ENCODE peak calls at places on chromosomes 7 and 10, in six cellular contexts. I is NCI-H2081; W is activated CD8-positive, alpha-beta memory T cell treated with anti-CD3 and anti-CD28 coated beads for 4 hours; D is endodermal cell; V is H54; A is pancreas. N is an unnamed sample.

GRCh38 chr7:19275000-19275399 is 129.8 kb upstream of the FERD3L start:
- DNase-seq in V (no peak), D (no peak), W (no peak), A (no peak), I (no peak), N (no peak)

GRCh38 chr7:106152313-106152665 is 40.2 kb upstream of the SYPL1 start:
- DNase-seq in W (no peak), V (no peak), I (no peak), D (peak), A (no peak), N (no peak)

GRCh38 chr7:134056816-134057215 is 70.3 kb upstream of the LRGUK start:
- DNase-seq in V (no peak), W (no peak), D (no peak), I (no peak), A (no peak), N (no peak)

GRCh38 chr10:12534824-12535223 is 185.5 kb downstream of the CAMK1D start:
- DNase-seq in V (no peak), D (peak), A (no peak), W (no peak), I (no peak), N (no peak)

GRCh38 chr7:36086571-36086970 is 66.5 kb upstream of the EEPD1 start:
- DNase-seq in V (no peak), D (no peak), A (no peak), I (no peak), W (no peak), N (no peak)

GRCh38 chr7:111883241-111883640 is 320.9 kb upstream of the IMMP2L start:
- DNase-seq in D (no peak), W (no peak), V (no peak), I (no peak), A (no peak), N (no peak)

GRCh38 chr10:88990528-88991160 is at the start of gene FAS:
- DNase-seq in V (peak), W (peak), D (peak), I (peak), A (peak), N (no peak)

GRCh38 chr7:90788057-90788456 is 191.9 kb downstream of the CDK14 start:
- DNase-seq in W (no peak), A (no peak), V (no peak), I (no peak), D (peak), N (no peak)

GRCh38 chr10:133033742-133034048 is 54.0 kb upstream of the ADGRA1 start:
- DNase-seq in I (no peak), V (no peak), D (no peak), A (no peak), W (no peak), N (no peak)

GRCh38 chr7:80719261-80719660 is 80.8 kb downstream of the CD36 start:
- DNase-seq in V (no peak), D (no peak), W (no peak), I (no peak), A (no peak), N (no peak)

GRCh38 chr10:43322321-43322720 is 49.1 kb upstream of the FXYD4 start:
- DNase-seq in I (no peak), V (no peak), D (no peak), A (peak), W (no peak), N (no peak)

GRCh38 chr7:63044721-63045120 is 953.9 kb upstream of the ZNF722 start:
- DNase-seq in V (no peak), W (no peak), D (no peak), A (no peak), I (no peak), N (no peak)

GRCh38 chr7:128349121-128349825 is 5.6 kb upstream of the RBM28 start:
- DNase-seq in W (no peak), D (no peak), V (no peak), A (no peak), I (no peak), N (no peak)

GRCh38 chr7:80401708-80402107 is 110.2 kb downstream of the GNAT3 start:
- DNase-seq in W (no peak), V (no peak), D (no peak), I (no peak), A (no peak), N (no peak)

GRCh38 chr7:1510780-1511154 is 6.6 kb upstream of the INTS1 start:
- DNase-seq in W (no peak), V (no peak), D (no peak), I (no peak), A (no peak), N (no peak)

GRCh38 chr10:114995468-114995867 is 57.5 kb downstream of the TRUB1 start:
- DNase-seq in V (no peak), W (no peak), I (no peak), A (no peak), D (no peak), N (no peak)

GRCh38 chr7:97442-97841 is 94.9 kb upstream of the FAM20C start:
- DNase-seq in I (no peak), W (no peak), A (no peak), D (no peak), V (no peak), N (no peak)

GRCh38 chr7:42070068-42070467 is 166.9 kb downstream of the GLI3 start:
- DNase-seq in W (no peak), D (no peak), V (no peak), A (no peak), I (no peak), N (no peak)

GRCh38 chr10:32171213-32171612 is 115.0 kb upstream of the KIF5B start:
- DNase-seq in A (peak), V (no peak), I (no peak), W (no peak), D (no peak), N (no peak)

GRCh38 chr10:17703706-17704105 is 48.3 kb upstream of the TMEM236 start:
- DNase-seq in D (no peak), I (no peak), A (no peak), V (no peak), W (no peak), N (no peak)

GRCh38 chr7:104985259-104985617 is 28.8 kb upstream of the KMT2E start:
- DNase-seq in V (no peak), W (no peak), A (no peak), D (no peak), I (no peak), N (no peak)

GRCh38 chr7:31492086-31492485 is 21.8 kb upstream of the ITPRID1 start:
- DNase-seq in D (no peak), A (no peak), V (no peak), I (no peak), W (no peak), N (no peak)

GRCh38 chr10:88076027-88076880 is 212.8 kb downstream of the PTEN start:
- DNase-seq in D (no peak), I (no peak), A (no peak), V (no peak), W (no peak), N (peak)

GRCh38 chr10:14553434-14553833 is 221.3 kb downstream of the FAM107B start:
- DNase-seq in W (no peak), D (no peak), I (no peak), V (no peak), A (no peak), N (no peak)

GRCh38 chr10:103814626-103815370 is 40.6 kb downstream of the SH3PXD2A start:
- DNase-seq in D (no peak), V (no peak), A (no peak), W (no peak), I (no peak), N (no peak)

GRCh38 chr7:85287126-85287825 is 100.4 kb upstream of the SEMA3D start:
- DNase-seq in A (no peak), V (no peak), W (no peak), D (no peak), I (no peak), N (no peak)

GRCh38 chr10:44640429-44640828 is 255.5 kb upstream of the CXCL12 start:
- DNase-seq in W (no peak), D (no peak), V (no peak), A (no peak), I (no peak), N (no peak)